ENCODE peak calls at places on chromosomes 6 and 20, in seven cellular contexts. F is glutamatergic neuron; O is EL; H is choroid plexus epithelial cell; N is stimulated activated naive B cell treated with anti-CD40 and anti-IgM and Interleukin-4, amounts not matched to agents 10 μg/mL and 1 μg/mL and 100 μg/mL, for 72 hours; K is fibroblast of mammary gland; G is SJSA1. U is an unnamed sample.

GRCh38 chr6:100134703-100135102 is 140.7 kb upstream of the MCHR2 start:
- DNase-seq in F (no peak), O (peak; percentile 54), H (peak; percentile 51), N (no peak), K (peak; percentile 54), G (no peak), U (peak; percentile 22)

GRCh38 chr6:142207265-142207877 is 60.3 kb downstream of the VTA1 start:
- DNase-seq in F (peak; percentile 63), O (peak; percentile 70), H (peak; percentile 80), N (no peak), K (peak; percentile 65), G (peak; percentile 48), U (peak; percentile 16)

GRCh38 chr6:101070044-101070608 is 189.0 kb upstream of the ASCC3 start:
- DNase-seq in F (no peak), O (no peak), H (no peak), N (no peak), K (no peak), G (no peak), U (no peak)

GRCh38 chr20:31721408-31722332 is 998 bp downstream of the BCL2L1 start:
- DNase-seq in F (peak; percentile 58), O (no peak), H (no peak), N (no peak), K (no peak), G (no peak), U (no peak)

GRCh38 chr20:49283176-49283702 is 5.4 kb upstream of the ZNFX1 start:
- DNase-seq in F (no peak), O (peak; percentile 41), H (no peak), N (no peak), K (no peak), G (no peak), U (no peak)

GRCh38 chr6:142729618-142730017 is 215.4 kb downstream of the HIVEP2 start:
- DNase-seq in F (no peak), O (no peak), H (no peak), N (no peak), K (no peak), G (no peak), U (no peak)

GRCh38 chr6:52718535-52718934 is 44.7 kb downstream of the GSTA2 start:
- DNase-seq in F (no peak), O (peak; percentile 11), H (peak; percentile 8), N (no peak), K (peak; percentile 41), G (no peak), U (peak; percentile 14)

GRCh38 chr20:3760980-3761379 is 6.6 kb downstream of the ADISSP start:
- DNase-seq in F (no peak), O (peak; percentile 44), H (no peak), N (no peak), K (no peak), G (no peak), U (no peak)

GRCh38 chr20:47561603-47562583 is 60.2 kb downstream of the NCOA3 start:
- DNase-seq in F (no peak), O (no peak), H (no peak), N (no peak), K (no peak), G (no peak), U (no peak)

GRCh38 chr20:33444797-33445560 is 1.4 kb upstream of the SNTA1 start:
- DNase-seq in F (no peak), O (no peak), H (peak; percentile 29), N (no peak), K (peak; percentile 22), G (no peak), U (no peak)

GRCh38 chr6:123640567-123641187 is 3.9 kb upstream of the TRDN start:
- DNase-seq in F (no peak), O (no peak), H (no peak), N (no peak), K (no peak), G (no peak), U (no peak)

GRCh38 chr20:40600441-40601235 is 88.4 kb downstream of the MAFB start:
- DNase-seq in F (no peak), O (no peak), H (no peak), N (no peak), K (no peak), G (no peak), U (no peak)

GRCh38 chr20:20199338-20200160 is 147.2 kb downstream of the CFAP61 start:
- DNase-seq in F (peak; percentile 35), O (no peak), H (no peak), N (no peak), K (no peak), G (no peak), U (no peak)

GRCh38 chr6:143426025-143426424 is 24.5 kb downstream of the ADAT2 start:
- DNase-seq in F (no peak), O (peak; percentile 28), H (no peak), N (no peak), K (no peak), G (no peak), U (peak; percentile 68)

GRCh38 chr20:16262594-16262993 is 310.7 kb downstream of the KIF16B start:
- DNase-seq in F (no peak), O (no peak), H (peak; percentile 28), N (no peak), K (no peak), G (no peak), U (no peak)

GRCh38 chr6:51541847-51542246 is 545.6 kb downstream of the PKHD1 start:
- DNase-seq in F (no peak), O (no peak), H (peak; percentile 0), N (no peak), K (peak; percentile 0), G (no peak), U (no peak)

U was measured in astrocyte.